ENCODE peak calls at places on chromosomes 1 and 21, in ten cellular contexts. P is suprapubic skin, L is left lung, J is mammary epithelial cell, N is A673, Y is fibroblast of lung, W is tibial nerve, G is A549, C is heart right ventricle, O is spleen. D is an unnamed sample. For H3K9me3, the result is how much of the 10 kb centered on the place peaks cover.

GRCh38 chr1:220734571-220735326 is 13.4 kb upstream of the MTARC2 start:
- DNase-seq in P (no peak), L (no peak), J (peak), N (no peak), Y (peak), W (no peak), G (peak), C (no peak), O (no peak), D (no peak)

GRCh38 chr1:121595089-121595488 is 410.3 kb downstream of the SRGAP2C start:
- DNase-seq in P (no peak), L (no peak), J (no peak), N (no peak), Y (no peak), W (no peak), G (no peak), C (no peak), O (no peak), D (no peak)

GRCh38 chr21:44866780-44867179 is 6.7 kb downstream of the PTTG1IP start:
- DNase-seq in P (no peak), L (no peak), J (no peak), N (no peak), Y (peak), W (no peak), G (no peak), C (no peak), O (peak), D (no peak)

GRCh38 chr1:48661726-48662483 is 114.8 kb downstream of the BEND5 start:
- DNase-seq in P (no peak), L (no peak), J (no peak), N (no peak), Y (no peak), W (no peak), G (no peak), C (no peak), O (no peak), D (no peak)

GRCh38 chr1:177871633-177872562 is 98.0 kb downstream of the SEC16B start:
- DNase-seq in P (no peak), L (no peak), J (no peak), N (peak), Y (no peak), W (no peak), G (no peak), C (no peak), O (no peak), D (no peak)

GRCh38 chr1:21537932-21538630 is 28.9 kb downstream of the ALPL start:
- DNase-seq in P (no peak), L (peak), J (no peak), N (no peak), Y (no peak), W (no peak), G (no peak), C (peak), O (peak), D (no peak)

GRCh38 chr1:84286071-84286470 is 15.4 kb upstream of the SAMD13 start:
- DNase-seq in P (no peak), L (no peak), J (peak), N (no peak), Y (peak), W (no peak), G (no peak), C (no peak), O (no peak), D (no peak)

GRCh38 chr1:207807395-207808321 is 55.8 kb downstream of the CD46 start:
- DNase-seq in P (peak), L (peak), J (no peak), N (no peak), Y (no peak), W (no peak), G (no peak), C (no peak), O (no peak), D (no peak)

GRCh38 chr1:205582471-205583291 is 49.1 kb downstream of the ELK4 start:
- DNase-seq in P (peak), L (no peak), J (no peak), N (peak), Y (no peak), W (no peak), G (no peak), C (peak), O (peak), D (no peak)

GRCh38 chr1:34806396-34806795 is 13.6 kb downstream of the GJA4 start:
- DNase-seq in P (no peak), L (no peak), J (peak), N (no peak), Y (peak), W (no peak), G (no peak), C (no peak), O (no peak), D (no peak)

GRCh38 chr1:46030876-46031660 is 101.4 kb downstream of the PIK3R3 start:
- DNase-seq in P (no peak), L (peak), J (no peak), N (no peak), Y (no peak), W (no peak), G (no peak), C (no peak), O (no peak), D (no peak)

GRCh38 chr21:41674433-41674832 is 92.4 kb downstream of the RIPK4 start:
- DNase-seq in P (no peak), L (no peak), J (no peak), N (no peak), Y (no peak), W (no peak), G (no peak), C (no peak), O (no peak), D (no peak)

GRCh38 chr1:212286437-212287131 is 1.4 kb downstream of the PPP2R5A start:
- DNase-seq in P (no peak), L (no peak), J (no peak), N (no peak), Y (peak), W (no peak), G (no peak), C (peak), O (no peak), D (no peak)

GRCh38 chr1:154726903-154727302 is 118.9 kb upstream of the ADAR start:
- DNase-seq in P (no peak), L (no peak), J (no peak), N (no peak), Y (peak), W (no peak), G (no peak), C (no peak), O (no peak), D (no peak)

GRCh38 chr1:58592521-58593134 is 15.6 kb upstream of the TACSTD2 start:
- DNase-seq in P (no peak), L (peak), J (peak), N (peak), Y (peak), W (no peak), G (peak), C (peak), O (no peak), D (no peak)

GRCh38 chr1:37305108-37305507 is 169.3 kb upstream of the ZC3H12A start:
- DNase-seq in P (no peak), L (no peak), J (no peak), N (no peak), Y (no peak), W (no peak), G (no peak), C (no peak), O (no peak), D (no peak)

GRCh38 chr1:16067127-16067768 is 6.2 kb downstream of the FAM131C start:
- DNase-seq in P (no peak), L (no peak), J (peak), N (no peak), Y (peak), W (no peak), G (peak), C (no peak), O (no peak), D (no peak)

GRCh38 chr1:207844374-207844773 is 66.6 kb downstream of the CD34 start:
- DNase-seq in P (no peak), L (no peak), J (no peak), N (no peak), Y (no peak), W (no peak), G (no peak), C (no peak), O (no peak), D (no peak)

GRCh38 chr1:30042438-30043147 is 680.8 kb downstream of the MATN1 start:
- DNase-seq in P (no peak), L (no peak), J (no peak), N (no peak), Y (no peak), W (no peak), G (no peak), C (no peak), O (peak), D (no peak)

GRCh38 chr21:18147678-18148077 is 97.0 kb upstream of the CHODL start:
- DNase-seq in P (no peak), L (no peak), J (no peak), N (no peak), Y (no peak), W (no peak), G (no peak), C (no peak), O (no peak), D (no peak)

GRCh38 chr1:238861342-238861741 is 525.0 kb upstream of the CHRM3 start:
- DNase-seq in P (no peak), L (no peak), J (no peak), N (no peak), Y (peak), W (no peak), G (no peak), C (no peak), O (no peak), D (no peak)

GRCh38 chr21:33374080-33374873 is 28.9 kb upstream of the IFNGR2 start:
- DNase-seq in P (peak), L (no peak), J (peak), N (peak), Y (peak), W (no peak), G (peak), C (peak), O (no peak), D (peak)

GRCh38 chr1:44605904-44606615 is 68.2 kb downstream of the TMEM53 start:
- DNase-seq in P (no peak), L (no peak), J (no peak), N (peak), Y (peak), W (no peak), G (no peak), C (no peak), O (peak), D (no peak)

GRCh38 chr21:16185766-16186165 is 456.0 kb downstream of the USP25 start:
- DNase-seq in P (no peak), L (no peak), J (no peak), N (no peak), Y (no peak), W (no peak), G (no peak), C (no peak), O (no peak), D (no peak)

GRCh38 chr1:48619529-48619928 is 147.5 kb upstream of the SPATA6 start:
- DNase-seq in P (no peak), L (no peak), J (peak), N (peak), Y (peak), W (no peak), G (peak), C (no peak), O (no peak), D (no peak)

GRCh38 chr1:39566441-39567137 is 10.0 kb downstream of the PABPC4 start:
- DNase-seq in P (no peak), L (no peak), J (no peak), N (no peak), Y (no peak), W (no peak), G (no peak), C (no peak), O (no peak), D (no peak)

GRCh38 chr1:25692560-25692959 is 76.0 kb downstream of the MAN1C1 start:
- DNase-seq in P (no peak), L (no peak), J (no peak), N (peak), Y (no peak), W (no peak), G (peak), C (no peak), O (no peak), D (no peak)
- TF ChIP-seq CTCF in P (peak), L (no peak), J (peak), N (peak), Y (peak), W (no peak), G (peak), C (peak), O (peak), D (peak)

DNA sequence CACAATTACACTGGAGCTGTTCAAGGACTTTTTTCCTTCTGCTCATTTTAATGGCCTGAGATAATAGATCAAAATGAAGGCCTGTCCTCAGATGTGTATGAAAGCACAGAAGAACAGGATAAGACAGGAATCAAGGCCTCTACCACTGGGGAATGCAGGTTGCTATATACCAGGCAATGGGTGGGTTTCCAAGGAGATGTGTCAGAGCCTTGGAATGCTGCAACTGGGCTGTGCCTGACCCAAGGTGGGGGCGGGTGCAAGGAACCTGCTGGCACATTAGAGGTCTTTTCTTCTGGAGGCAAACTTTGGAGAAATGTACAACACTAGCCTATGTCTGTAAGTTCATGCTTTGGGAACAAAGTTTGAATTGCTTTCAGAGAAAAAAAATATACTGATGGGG is 21.7 kb upstream of the LAMC2 start:
- DNase-seq in P (no peak), L (no peak), J (peak), N (peak), Y (peak), W (no peak), G (peak), C (no peak), O (no peak), D (no peak)
- H3K27ac ChIP-seq in P (no peak), L (no peak), J (peak), N (no peak), Y (no peak), W (no peak), G (peak), C (no peak), O (no peak), D (no peak)

GRCh38 chr1:248094884-248095283 is at the start of gene OR2L13:
- DNase-seq in P (no peak), L (no peak), J (no peak), N (no peak), Y (no peak), W (no peak), G (no peak), C (no peak), O (no peak), D (no peak)

GRCh38 chr1:248102847-248103246 is 7.9 kb downstream of the OR2L13 start:
- DNase-seq in P (no peak), L (no peak), J (no peak), N (no peak), Y (no peak), W (no peak), G (no peak), C (no peak), O (no peak), D (no peak)

DNA sequence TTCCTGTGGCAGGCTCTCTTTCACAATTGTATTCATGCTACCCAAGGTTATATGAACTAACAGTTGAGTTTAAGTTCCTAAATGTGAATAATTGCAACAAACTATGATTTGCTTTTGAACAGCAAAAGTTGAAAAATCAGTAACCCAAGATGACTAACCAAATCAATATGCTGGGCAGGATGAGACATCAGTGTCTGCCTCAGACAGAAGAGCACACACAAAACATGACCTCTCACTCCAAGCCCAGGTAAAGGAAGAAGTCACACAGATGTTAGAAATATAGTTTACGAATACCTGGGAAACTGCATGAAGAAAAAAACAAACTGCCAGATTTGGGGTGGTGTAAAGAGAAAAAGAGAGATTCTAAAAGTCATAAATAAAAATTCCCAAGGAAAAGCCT is 3.5 kb downstream of the OR2L13 start:
- DNase-seq in P (no peak), L (no peak), J (no peak), N (no peak), Y (no peak), W (no peak), G (no peak), C (no peak), O (no peak), D (no peak)
- H3K9me3 ChIP-seq in P (under half), L (under half), J (under half), N (under half), Y (under half), W (under half), G (under half), C (under half), O (under half), D (under half)

DNA sequence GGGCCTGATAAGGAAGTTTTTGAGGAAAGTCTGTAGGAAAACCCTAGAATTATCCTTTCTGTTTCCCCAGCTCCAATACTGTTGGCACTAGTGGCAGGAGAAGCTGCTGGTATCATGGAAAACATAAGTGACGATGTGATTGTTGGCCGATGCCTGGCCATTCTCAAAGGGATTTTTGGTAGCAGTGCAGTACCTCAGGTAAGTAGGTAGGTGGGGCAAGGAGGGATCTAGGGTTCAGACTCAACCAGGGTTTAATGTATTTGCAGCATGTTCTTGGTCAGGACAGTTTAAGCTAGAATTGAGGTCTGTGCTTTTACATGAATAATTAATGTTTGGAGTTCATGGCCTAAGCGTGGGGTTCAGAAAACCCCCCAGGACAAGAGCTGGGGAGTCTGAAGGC is 62.1 kb downstream of the KDM1A start:
- DNase-seq in P (no peak), L (no peak), J (no peak), N (no peak), Y (no peak), W (no peak), G (peak), C (no peak), O (no peak), D (no peak)
- TF ChIP-seq CTCF in P (no peak), L (no peak), J (peak), N (peak), Y (peak), W (no peak), G (no peak), C (no peak), O (no peak), D (no peak)

GRCh38 chr1:165635329-165635728 is 4.3 kb downstream of the MGST3 start:
- DNase-seq in P (no peak), L (no peak), J (no peak), N (no peak), Y (no peak), W (no peak), G (no peak), C (no peak), O (no peak), D (no peak)

GRCh38 chr1:165639821-165640623 is 9.0 kb downstream of the MGST3 start:
- DNase-seq in P (no peak), L (no peak), J (no peak), N (no peak), Y (peak), W (no peak), G (no peak), C (no peak), O (no peak), D (no peak)

GRCh38 chr1:165634154-165634921 is 3.3 kb downstream of the MGST3 start:
- DNase-seq in P (no peak), L (no peak), J (no peak), N (no peak), Y (no peak), W (no peak), G (no peak), C (no peak), O (no peak), D (no peak)

GRCh38 chr1:165635823-165636222 is 4.8 kb downstream of the MGST3 start:
- DNase-seq in P (no peak), L (no peak), J (no peak), N (no peak), Y (no peak), W (no peak), G (no peak), C (no peak), O (no peak), D (no peak)

GRCh38 chr1:165637427-165637826 is 6.4 kb downstream of the MGST3 start:
- DNase-seq in P (no peak), L (no peak), J (no peak), N (peak), Y (peak), W (no peak), G (no peak), C (no peak), O (no peak), D (no peak)
- H3K27ac ChIP-seq in P (no peak), L (peak), J (no peak), N (peak), Y (peak), W (peak), G (peak), C (peak), O (no peak), D (no peak)

GRCh38 chr1:152683846-152684245 is 2.1 kb upstream of the LCE2B start:
- DNase-seq in P (no peak), L (no peak), J (no peak), N (no peak), Y (no peak), W (no peak), G (no peak), C (no peak), O (no peak), D (no peak)

DNA sequence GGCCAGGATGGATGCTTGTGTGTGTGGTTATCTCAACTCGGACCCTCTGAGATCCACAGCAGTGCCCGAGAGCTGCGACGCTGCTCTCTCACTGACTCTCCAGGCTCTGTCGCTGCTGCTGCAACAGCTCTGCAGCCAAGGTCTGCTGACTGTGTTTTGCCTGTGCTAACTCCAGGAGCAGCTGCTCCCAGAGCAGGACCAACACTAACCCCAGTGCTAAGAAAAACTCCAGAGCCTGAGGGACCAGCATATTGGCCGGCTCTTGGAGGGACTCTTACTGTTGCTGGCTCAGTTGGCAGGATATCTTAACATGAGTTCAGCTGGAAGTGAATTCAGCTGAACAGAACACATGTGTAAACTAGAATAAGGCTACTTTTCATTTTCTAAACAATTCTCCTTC is 4.4 kb downstream of the LCE2C start:
- DNase-seq in P (no peak), L (no peak), J (no peak), N (no peak), Y (no peak), W (no peak), G (no peak), C (no peak), O (no peak), D (no peak)
- H3K9me3 ChIP-seq in P (under half), L (under half), J (under half), N (under half), Y (under half), W (under half), G (under half), C (under half), O (under half), D (under half)

DNA sequence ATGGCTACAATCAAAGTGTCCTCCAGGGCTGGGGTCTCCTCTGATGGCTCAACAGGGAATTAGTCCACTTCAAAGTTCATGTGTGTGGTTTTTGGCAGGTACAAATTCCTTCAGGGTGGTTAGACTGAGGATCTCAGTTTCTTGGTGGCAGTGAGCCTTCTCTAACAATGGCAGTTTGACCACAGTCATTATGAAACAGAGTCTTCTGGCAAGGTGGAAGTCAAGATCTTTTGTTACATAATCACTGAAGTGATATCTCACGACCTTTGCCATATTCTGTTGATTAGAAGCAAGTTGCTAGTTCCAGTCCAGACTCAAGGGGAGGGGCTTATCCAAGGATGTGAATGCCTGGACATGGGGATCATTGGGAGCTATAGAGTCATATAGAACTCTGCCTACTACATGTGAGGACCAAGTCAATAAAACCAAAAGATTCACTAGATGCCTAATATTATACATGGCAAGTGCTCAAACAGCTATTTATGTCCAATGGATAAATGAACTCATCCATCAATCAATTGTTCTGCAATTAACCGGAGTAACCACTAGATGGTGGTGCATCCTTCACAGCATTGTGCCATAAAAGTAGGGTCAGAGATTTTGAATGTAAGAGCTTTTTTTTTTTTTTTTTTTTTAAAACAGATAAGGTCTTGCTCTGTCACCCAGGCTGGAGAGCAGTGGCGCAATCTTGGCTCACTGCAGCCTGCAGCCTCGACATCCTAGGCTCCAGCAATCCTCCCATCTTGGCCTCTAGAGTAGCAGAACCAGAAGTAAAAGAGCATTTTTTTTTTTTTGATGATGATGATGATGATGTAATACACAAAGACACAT is 131.9 kb downstream of the CRB1 start:
- DNase-seq in P (no peak), L (no peak), J (peak), N (peak), Y (peak), W (no peak), G (peak), C (no peak), O (no peak), D (no peak)
- TF ChIP-seq CTCF in P (no peak), L (no peak), J (peak), N (peak), Y (peak), W (no peak), G (peak), C (no peak), O (peak), D (peak)